ENCODE peak calls at places on chromosomes 3 and 15, in six cellular contexts. H is body of pancreas, R is progenitor cell of endocrine pancreas, Z is neural crest cell, U is nephron progenitor cell, E is cardiac fibroblast. Q is an unnamed sample.
A peak's percentile ranks its signal among the peaks of the same experiment; 100 is the strongest.

GRCh38 chr3:15659254-15659975 is 57.9 kb downstream of the BTD start:
- DNase-seq in H (no peak), R (no peak), Z (no peak), U (no peak), E (no peak), Q (no peak)

GRCh38 chr15:57914350-57915055 is 151.0 kb downstream of the ALDH1A2 start:
- DNase-seq in H (no peak), R (no peak), Z (no peak), U (no peak), E (no peak), Q (no peak)

GRCh38 chr3:32758375-32758753 is 59.4 kb upstream of the TRIM71 start:
- DNase-seq in H (no peak), R (no peak), Z (no peak), U (no peak), E (no peak), Q (no peak)

GRCh38 chr3:131802029-131802428 is 232.8 kb downstream of the CPNE4 start:
- DNase-seq in H (no peak), R (no peak), Z (no peak), U (no peak), E (no peak), Q (no peak)

GRCh38 chr3:142649996-142650693 is 54.0 kb downstream of the PLS1 start:
- DNase-seq in H (no peak), R (no peak), Z (no peak), U (no peak), E (peak; percentile 60), Q (no peak)

GRCh38 chr15:68341851-68342336 is 64.3 kb downstream of the FEM1B start:
- DNase-seq in H (no peak), R (no peak), Z (no peak), U (no peak), E (peak; percentile 38), Q (no peak)

GRCh38 chr3:104805042-104805441 is 561.7 kb upstream of the ALCAM start:
- DNase-seq in H (no peak), R (no peak), Z (no peak), U (no peak), E (no peak), Q (no peak)

GRCh38 chr3:177776656-177777055 is 579.4 kb upstream of the TBL1XR1 start:
- DNase-seq in H (peak; percentile 13), R (no peak), Z (no peak), U (no peak), E (peak; percentile 85), Q (no peak)

GRCh38 chr15:29696950-29697738 is 125.1 kb downstream of the TJP1 start:
- DNase-seq in H (no peak), R (no peak), Z (no peak), U (no peak), E (no peak), Q (no peak)

GRCh38 chr15:69595009-69595825 is 142.6 kb downstream of the RPLP1 start:
- DNase-seq in H (peak; percentile 82), R (no peak), Z (no peak), U (peak; percentile 64), E (no peak), Q (no peak)

GRCh38 chr3:136350557-136350956 is 100.4 kb downstream of the PCCB start:
- DNase-seq in H (no peak), R (no peak), Z (no peak), U (no peak), E (peak; percentile 66), Q (no peak)

GRCh38 chr3:186070996-186071395 is 37.9 kb downstream of the ETV5 start:
- DNase-seq in H (no peak), R (no peak), Z (no peak), U (no peak), E (no peak), Q (no peak)

GRCh38 chr15:81302605-81303204 is 21.2 kb downstream of the STARD5 start:
- DNase-seq in H (no peak), R (no peak), Z (no peak), U (no peak), E (no peak), Q (no peak)

GRCh38 chr15:45790325-45790943 is 155.6 kb downstream of the SQOR start:
- DNase-seq in H (peak; percentile 58), R (no peak), Z (peak; percentile 20), U (peak; percentile 30), E (peak; percentile 53), Q (peak; percentile 45)

GRCh38 chr3:151283907-151284461 is 5.6 kb upstream of the P2RY14 start:
- DNase-seq in H (peak; percentile 27), R (no peak), Z (no peak), U (no peak), E (peak; percentile 38), Q (no peak)

GRCh38 chr3:122392868-122393844 is 9.2 kb downstream of the FAM162A start:
- DNase-seq in H (peak; percentile 33), R (no peak), Z (no peak), U (no peak), E (peak; percentile 73), Q (no peak)

GRCh38 chr3:80994767-80995166 is 766.7 kb downstream of the GBE1 start:
- DNase-seq in H (no peak), R (no peak), Z (no peak), U (no peak), E (no peak), Q (no peak)

GRCh38 chr3:178352300-178353021 is 183.8 kb upstream of the KCNMB2 start:
- DNase-seq in H (no peak), R (no peak), Z (no peak), U (no peak), E (peak; percentile 90), Q (no peak)

GRCh38 chr3:47985376-47985775 is 30.8 kb downstream of the MAP4 start:
- DNase-seq in H (no peak), R (no peak), Z (no peak), U (no peak), E (peak; percentile 24), Q (no peak)

GRCh38 chr3:44628716-44629115 is 3.9 kb downstream of the ZNF197 start:
- DNase-seq in H (no peak), R (no peak), Z (no peak), U (no peak), E (no peak), Q (no peak)

DNA sequence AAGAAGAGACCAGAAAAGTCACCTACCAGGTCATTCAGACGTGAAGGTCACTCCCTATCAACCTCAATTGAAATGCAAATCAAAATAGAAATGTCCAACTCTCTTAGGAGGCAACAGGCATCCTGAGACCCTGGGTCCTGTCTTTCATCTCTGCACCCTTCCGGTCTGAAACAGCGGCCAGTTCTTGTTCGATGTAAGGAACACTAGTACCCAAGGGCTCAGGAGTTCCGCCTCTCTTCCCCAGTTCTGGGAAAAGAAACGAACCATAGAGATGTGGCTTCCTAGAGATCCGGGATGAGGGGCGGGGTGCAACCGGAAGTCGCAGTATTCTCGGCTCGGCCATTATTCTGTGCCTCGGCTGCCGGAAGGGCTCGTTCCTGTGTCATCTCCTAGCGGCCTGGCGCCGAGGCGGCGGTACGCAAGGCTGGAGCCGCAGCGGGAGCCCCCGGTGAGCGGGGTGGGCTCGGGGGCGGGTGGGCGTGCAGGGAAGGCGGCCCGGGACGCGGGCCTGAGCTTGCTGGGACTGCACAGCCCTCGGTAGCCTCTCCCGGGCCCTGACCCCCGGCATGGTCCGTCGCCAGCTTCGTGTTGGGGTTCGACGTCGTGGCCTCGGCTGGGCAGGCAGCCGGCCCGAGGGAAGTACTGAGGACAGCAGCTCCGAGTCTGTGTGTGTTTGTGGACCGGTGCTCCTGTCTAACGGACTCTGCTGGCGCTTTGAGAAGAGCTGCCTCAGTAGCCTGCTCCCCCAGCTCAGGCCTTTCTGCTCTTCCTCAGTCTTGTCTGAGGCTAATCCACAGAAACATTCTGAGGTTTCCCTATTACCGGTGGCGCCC is at the start of gene ZNF197:
- DNase-seq in H (peak; percentile 91), R (peak; percentile 69), Z (peak; percentile 76), U (peak; percentile 83), E (peak; percentile 90), Q (peak; percentile 89)
- TF ChIP-seq CTCF in H (peak; percentile 49), R (peak; percentile 24), Z (peak; percentile 23), U (no peak), E (no peak), Q (no peak)

GRCh38 chr15:62447742-62448141 is 282.7 kb upstream of the C2CD4B start:
- DNase-seq in H (no peak), R (no peak), Z (no peak), U (no peak), E (no peak), Q (no peak)

GRCh38 chr15:62452016-62452415 is 286.9 kb upstream of the C2CD4B start:
- DNase-seq in H (no peak), R (no peak), Z (no peak), U (no peak), E (no peak), Q (no peak)

GRCh38 chr15:62452656-62453055 is 287.6 kb upstream of the C2CD4B start:
- DNase-seq in H (no peak), R (no peak), Z (no peak), U (no peak), E (no peak), Q (no peak)

GRCh38 chr15:62449638-62450037 is 284.6 kb upstream of the C2CD4B start:
- DNase-seq in H (no peak), R (no peak), Z (no peak), U (no peak), E (peak; percentile 24), Q (no peak)

DNA sequence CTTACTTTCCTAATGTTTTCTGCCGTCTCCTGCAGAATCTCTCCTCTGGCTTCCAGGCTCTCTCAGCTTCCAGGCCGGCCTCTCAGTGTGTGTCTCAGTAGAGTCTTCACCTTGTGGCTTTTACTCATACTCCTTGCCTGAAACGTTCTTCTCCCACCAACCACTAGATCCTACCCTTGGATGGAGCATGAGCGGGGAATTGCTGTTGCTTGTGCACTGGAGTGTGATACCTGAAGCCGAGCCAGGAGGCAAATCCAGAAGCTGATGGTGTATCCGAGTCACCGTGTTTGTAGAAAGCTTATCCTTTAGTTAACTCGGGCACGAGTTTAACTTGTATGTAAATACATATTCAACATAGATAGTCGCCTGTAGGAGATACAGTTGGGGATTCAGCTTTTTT is 285.0 kb upstream of the C2CD4B start:
- DNase-seq in H (no peak), R (no peak), Z (no peak), U (no peak), E (no peak), Q (no peak)
- TF ChIP-seq CTCF in H (no peak), R (no peak), Z (no peak), U (no peak), E (no peak), Q (no peak)

GRCh38 chr3:159486580-159486979 is 502.1 kb upstream of the IL12A start:
- DNase-seq in H (no peak), R (no peak), Z (no peak), U (peak; percentile 4), E (no peak), Q (no peak)
- TF ChIP-seq CTCF in H (no peak), R (no peak), Z (peak; percentile 15), U (peak; percentile 14), E (peak; percentile 18), Q (no peak)

DNA sequence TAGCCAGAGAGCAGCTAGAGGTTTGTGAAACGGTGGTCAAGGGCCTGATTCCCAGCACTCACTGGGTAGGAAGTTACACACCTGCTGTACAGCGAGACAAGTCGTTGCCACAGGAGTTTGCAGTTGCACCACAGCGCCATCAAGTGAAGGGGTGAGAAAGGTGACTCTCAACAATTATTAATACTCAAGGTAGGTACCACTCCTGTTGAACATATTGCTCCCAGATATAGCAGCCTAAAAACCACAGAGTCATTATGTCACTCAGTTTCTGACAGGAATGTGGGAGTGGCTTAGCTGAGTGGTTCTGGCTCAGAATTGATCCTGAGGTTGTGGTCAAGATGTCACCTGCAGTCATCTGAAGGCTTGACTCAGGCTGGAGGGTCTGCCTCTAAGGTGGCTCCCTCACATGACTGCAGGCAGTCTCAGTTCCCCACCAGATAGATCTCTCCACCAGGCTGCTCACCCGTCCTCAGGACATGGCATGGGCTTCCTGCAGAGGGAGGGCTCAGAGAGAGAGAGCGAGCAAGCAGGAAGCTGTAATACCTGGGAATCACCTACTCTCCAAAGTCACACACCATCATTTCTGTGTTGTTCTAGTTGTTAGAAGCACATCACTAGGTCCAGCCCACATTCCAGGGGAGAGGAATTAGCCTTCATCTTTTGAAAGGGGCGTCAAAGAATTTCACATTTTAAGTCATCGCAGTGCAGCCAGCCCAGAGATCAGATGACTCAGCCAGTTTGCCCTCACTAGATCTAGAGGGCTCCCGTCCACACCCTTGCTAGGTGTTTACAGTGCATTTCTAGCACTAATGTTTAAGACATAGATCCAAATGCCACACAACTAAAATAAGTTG is 17.0 kb upstream of the ANO10 start:
- DNase-seq in H (peak; percentile 55), R (no peak), Z (no peak), U (no peak), E (peak; percentile 25), Q (no peak)
- TF ChIP-seq CTCF in H (peak; percentile 57), R (no peak), Z (no peak), U (no peak), E (no peak), Q (no peak)